ENCODE peak calls at places on chromosome 15, in four cellular contexts. Z, Q, Y and U are unnamed samples.
A peak's percentile ranks its signal among the peaks of the same experiment; 100 is the strongest.

GRCh38 chr15:80556694-80557367 is 138.3 kb upstream of the ABHD17C start:
- DNase-seq in Y (no peak), Q (no peak), Z (no peak), U (no peak)

GRCh38 chr15:75713338-75713895 is 769 bp upstream of the CSPG4 start:
- DNase-seq in Y (no peak), Z (no peak), Q (no peak), U (no peak)

GRCh38 chr15:83854950-83855707 is 201.2 kb downstream of the ADAMTSL3 start:
- DNase-seq in Q (no peak), Y (no peak), Z (no peak), U (no peak)

GRCh38 chr15:59199775-59200465 is 6.7 kb upstream of the LDHAL6B start:
- DNase-seq in Z (no peak), Q (no peak), Y (no peak), U (peak; percentile 88)

GRCh38 chr15:28128036-28128435 is 28.9 kb upstream of the OCA2 start:
- DNase-seq in Z (no peak), Y (no peak), Q (no peak), U (no peak)

GRCh38 chr15:84638103-84638502 is 16.0 kb downstream of the WDR73 start:
- DNase-seq in Z (no peak), Q (peak; percentile 58), Y (no peak), U (peak; percentile 63)

GRCh38 chr15:69653846-69654245 is 201.2 kb downstream of the RPLP1 start:
- DNase-seq in Z (no peak), Q (no peak), Y (no peak), U (no peak)

GRCh38 chr15:100242989-100243388 is 98.8 kb downstream of the ADAMTS17 start:
- DNase-seq in Q (no peak), Y (no peak), Z (no peak), U (no peak)

GRCh38 chr15:42457445-42458442 is 33.2 kb downstream of the ZNF106 start:
- DNase-seq in Y (peak; percentile 45), Z (peak; percentile 42), Q (no peak), U (no peak)

GRCh38 chr15:87155771-87156170 is 1076.1 kb downstream of the AGBL1 start:
- DNase-seq in Z (no peak), Q (no peak), Y (no peak), U (no peak)

GRCh38 chr15:86316216-86316615 is 236.5 kb downstream of the AGBL1 start:
- DNase-seq in Q (no peak), Z (no peak), Y (no peak), U (no peak)

GRCh38 chr15:60798821-60799220 is 319.9 kb upstream of the ICE2 start:
- DNase-seq in Y (peak; percentile 19), Q (peak; percentile 25), Z (no peak), U (no peak)

GRCh38 chr15:70541511-70541910 is 221.8 kb downstream of the UACA start:
- DNase-seq in Q (no peak), Y (no peak), Z (no peak), U (no peak)

GRCh38 chr15:59307164-59307535 is 65.5 kb downstream of the MYO1E start:
- DNase-seq in Z (no peak), Y (no peak), Q (no peak), U (no peak)

GRCh38 chr15:66905954-66906353 is 159.4 kb upstream of the SMAD3 start:
- DNase-seq in Q (no peak), Y (no peak), Z (no peak), U (no peak)

GRCh38 chr15:70196314-70197291 is 98.9 kb upstream of the TLE3 start:
- DNase-seq in Z (no peak), Y (peak; percentile 90), Q (peak; percentile 89), U (no peak)

GRCh38 chr15:63277044-63277892 is at the start of gene APH1B:
- DNase-seq in Y (no peak), Z (peak; percentile 96), Q (peak; percentile 31), U (peak; percentile 83)

GRCh38 chr15:68054658-68055223 is 626 bp downstream of the PIAS1 start:
- DNase-seq in Q (peak; percentile 44), Z (peak; percentile 84), Y (no peak), U (peak; percentile 71)

GRCh38 chr15:68053997-68054657 is at the start of gene PIAS1:
- DNase-seq in Z (peak; percentile 99), Y (peak; percentile 73), Q (peak; percentile 89), U (peak; percentile 91)

GRCh38 chr15:68056097-68056865 is 2.2 kb downstream of the PIAS1 start:
- DNase-seq in Z (no peak), Y (no peak), Q (no peak), U (no peak)

GRCh38 chr15:68053701-68053996 is 466 bp upstream of the PIAS1 start:
- DNase-seq in Y (no peak), Z (no peak), Q (no peak), U (no peak)

DNA sequence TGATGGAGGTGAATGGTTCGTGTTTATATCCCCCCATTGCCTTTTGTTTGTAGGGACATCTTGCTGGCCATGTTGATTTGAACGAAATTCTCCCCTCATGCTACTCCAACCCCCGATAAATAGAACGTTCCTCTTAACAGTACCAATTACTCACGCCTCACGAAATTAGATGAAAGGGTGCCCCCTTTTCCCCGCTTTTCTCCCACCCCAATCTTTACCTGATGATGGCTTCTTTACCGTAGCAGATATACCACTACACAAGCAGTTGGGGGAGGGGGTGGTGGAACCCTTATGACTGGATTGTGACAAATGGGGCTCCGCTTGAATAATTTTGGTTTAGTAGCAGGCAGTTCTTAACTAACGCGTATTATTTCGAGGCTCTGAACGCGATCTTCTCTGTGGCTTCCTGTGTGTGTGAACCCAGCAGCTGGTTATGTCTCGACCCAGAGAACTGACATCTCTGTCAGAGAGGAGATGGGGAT is 1.1 kb downstream of the PIAS1 start:
- DNase-seq in Z (peak; percentile 34), Q (no peak), Y (peak; percentile 88), U (peak; percentile 29)
- TF ChIP-seq PBX3 in Z (no peak), Q (no peak), Y (peak; percentile 69), U (no peak)

GRCh38 chr15:73989001-73989798 is 2.9 kb downstream of the STOML1 start:
- DNase-seq in Z (no peak), Y (no peak), Q (no peak), U (no peak)
- TF ChIP-seq PBX3 in Z (peak; percentile 49), Y (no peak), Q (no peak), U (no peak)

GRCh38 chr15:23602124-23602523 is 36.6 kb downstream of the MKRN3 start:
- DNase-seq in Q (no peak), Z (no peak), Y (no peak), U (no peak)

GRCh38 chr15:23606226-23606625 is 40.8 kb downstream of the MKRN3 start:
- DNase-seq in Q (no peak), Y (no peak), Z (no peak), U (no peak)
- TF ChIP-seq PBX3 in Q (no peak), Y (no peak), Z (no peak), U (no peak)

GRCh38 chr15:92117301-92117731 is 263.8 kb downstream of the SLCO3A1 start:
- DNase-seq in Y (no peak), Z (no peak), Q (no peak), U (no peak)

GRCh38 chr15:92120082-92120481 is 266.6 kb downstream of the SLCO3A1 start:
- DNase-seq in Q (no peak), Y (no peak), Z (no peak), U (no peak)

GRCh38 chr15:92118936-92119325 is 265.4 kb downstream of the SLCO3A1 start:
- DNase-seq in Z (no peak), Y (no peak), Q (no peak), U (no peak)

GRCh38 chr15:92116320-92116719 is 262.8 kb downstream of the SLCO3A1 start:
- DNase-seq in Y (no peak), Q (no peak), Z (no peak), U (no peak)

GRCh38 chr15:92118162-92118935 is 264.8 kb downstream of the SLCO3A1 start:
- DNase-seq in Z (no peak), Y (no peak), Q (no peak), U (no peak)
- TF ChIP-seq PBX3 in Z (peak; percentile 30), Y (no peak), Q (no peak), U (no peak)

GRCh38 chr15:97115764-97116075 is 785.2 kb downstream of the NR2F2 start:
- DNase-seq in Q (no peak), Y (no peak), Z (no peak), U (no peak)
- TF ChIP-seq PBX3 in Q (no peak), Y (no peak), Z (no peak), U (no peak)

GRCh38 chr15:67968564-67969440 is 85.3 kb upstream of the PIAS1 start:
- DNase-seq in Z (no peak), Q (no peak), Y (no peak), U (no peak)

GRCh38 chr15:67972377-67972776 is 81.7 kb upstream of the PIAS1 start:
- DNase-seq in Z (no peak), Q (no peak), Y (no peak), U (no peak)

GRCh38 chr15:67969892-67970291 is 84.2 kb upstream of the PIAS1 start:
- DNase-seq in Y (no peak), Z (no peak), Q (no peak), U (no peak)

GRCh38 chr15:67973846-67974245 is 80.3 kb upstream of the PIAS1 start:
- DNase-seq in Q (no peak), Z (no peak), Y (no peak), U (no peak)

DNA sequence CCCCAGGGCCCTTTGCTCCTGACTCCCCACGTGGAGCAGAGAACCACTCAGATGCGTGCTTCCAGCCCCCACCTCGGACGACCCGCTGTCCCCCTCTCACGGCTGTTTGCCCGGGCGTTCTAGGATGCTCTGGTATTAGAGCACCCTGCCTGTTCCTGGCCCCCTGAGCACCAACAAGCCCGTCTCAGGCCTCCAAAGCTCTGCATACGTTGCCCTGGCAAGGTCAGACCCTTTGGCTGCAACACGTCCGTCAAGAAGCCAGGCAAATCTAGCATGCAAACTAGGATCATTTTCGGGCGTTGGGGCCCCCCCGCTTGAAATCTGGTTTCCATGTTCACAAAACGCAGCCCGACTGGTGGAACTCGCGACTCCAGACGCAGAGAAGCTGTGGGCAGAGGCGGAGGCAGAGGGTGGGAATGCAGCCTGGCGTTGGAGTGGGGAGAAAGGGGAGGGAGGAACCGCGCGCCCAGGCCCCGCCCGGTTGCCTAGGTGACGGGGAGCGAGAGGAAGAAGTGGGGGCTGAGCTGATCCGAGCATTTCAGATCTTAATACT is 86.2 kb upstream of the PIAS1 start:
- DNase-seq in Y (no peak), Z (peak; percentile 81), Q (no peak), U (no peak)
- TF ChIP-seq PBX3 in Y (peak; percentile 55), Z (no peak), Q (no peak), U (no peak)

DNA sequence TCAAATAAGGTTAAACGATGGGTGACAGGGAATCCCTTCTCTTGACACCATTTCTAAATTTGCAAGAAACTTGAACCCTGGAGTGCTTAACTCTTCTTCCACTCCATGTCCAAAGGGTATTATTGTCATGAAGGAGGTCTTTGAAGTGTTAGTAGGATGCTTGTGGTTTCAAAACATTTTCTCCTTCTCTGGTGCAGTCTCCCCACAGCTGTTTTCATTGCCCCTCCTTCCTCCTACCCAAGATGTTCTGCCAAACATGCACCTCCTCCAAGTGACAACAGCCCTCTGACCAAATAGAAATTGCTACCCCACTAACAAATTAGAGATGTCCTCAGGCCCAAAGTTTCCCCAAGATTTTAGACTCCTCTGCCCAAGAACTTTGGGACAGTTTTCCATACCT is 151.4 kb downstream of the POLR2M start:
- DNase-seq in Z (no peak), Q (no peak), Y (no peak), U (no peak)
- TF ChIP-seq PBX3 in Z (no peak), Q (no peak), Y (no peak), U (no peak)